ENCODE peak calls at places on chromosomes 13 and 19, in eight cellular contexts. U, N, J, E, O, P, X and L are unnamed samples.

GRCh38 chr13:97720881-97721280 is 232.6 kb upstream of the IPO5 start:
- DNase-seq in U (no peak), N (no peak), J (no peak), E (no peak), O (no peak), P (no peak), X (no peak), L (no peak)

GRCh38 chr13:113666951-113667701 is at the start of gene GRK1:
- DNase-seq in U (no peak), N (no peak), J (no peak), E (no peak), O (no peak), P (no peak), X (peak), L (peak)

GRCh38 chr19:16001481-16002312 is 52.9 kb downstream of the OR10H4 start:
- DNase-seq in U (no peak), N (no peak), J (peak), E (peak), O (no peak), P (no peak), X (no peak), L (peak)

GRCh38 chr13:33758113-33758512 is 59.8 kb upstream of the RFC3 start:
- DNase-seq in U (no peak), N (no peak), J (no peak), E (no peak), O (no peak), P (no peak), X (no peak), L (no peak)

GRCh38 chr19:9857920-9858746 is 23.0 kb downstream of the PIN1 start:
- DNase-seq in U (no peak), N (no peak), J (no peak), E (no peak), O (no peak), P (no peak), X (no peak), L (no peak)

GRCh38 chr13:28425796-28426195 is 69.1 kb downstream of the FLT1 start:
- DNase-seq in U (no peak), N (no peak), J (no peak), E (no peak), O (no peak), P (no peak), X (no peak), L (no peak)

GRCh38 chr13:33612641-33613638 is 205.0 kb upstream of the RFC3 start:
- DNase-seq in U (no peak), N (no peak), J (no peak), E (no peak), O (no peak), P (peak), X (no peak), L (no peak)

GRCh38 chr19:18194554-18195238 is 1.7 kb downstream of the MPV17L2 start:
- DNase-seq in U (peak), N (no peak), J (no peak), E (peak), O (no peak), P (no peak), X (no peak), L (no peak)

GRCh38 chr13:60062502-60062901 is 101.2 kb downstream of the DIAPH3 start:
- DNase-seq in U (no peak), N (no peak), J (peak), E (no peak), O (no peak), P (no peak), X (no peak), L (no peak)

GRCh38 chr13:37070145-37070695 is 10.7 kb upstream of the SUPT20H start:
- DNase-seq in U (no peak), N (no peak), J (no peak), E (no peak), O (no peak), P (no peak), X (no peak), L (no peak)

GRCh38 chr13:102017248-102017647 is 384.6 kb downstream of the FGF14 start:
- DNase-seq in U (no peak), N (no peak), J (no peak), E (no peak), O (no peak), P (no peak), X (no peak), L (no peak)

GRCh38 chr19:51698296-51698695 is 5.2 kb downstream of the SPACA6 start:
- DNase-seq in U (no peak), N (no peak), J (peak), E (peak), O (no peak), P (no peak), X (no peak), L (no peak)

GRCh38 chr19:8552810-8553209 is 24.4 kb downstream of the MYO1F start:
- DNase-seq in U (no peak), N (no peak), J (peak), E (peak), O (no peak), P (no peak), X (no peak), L (no peak)

GRCh38 chr19:9986787-9987281 is 23.5 kb downstream of the COL5A3 start:
- DNase-seq in U (no peak), N (no peak), J (no peak), E (no peak), O (no peak), P (no peak), X (no peak), L (no peak)

GRCh38 chr19:45645631-45646344 is 6.6 kb upstream of the EML2 start:
- DNase-seq in U (peak), N (peak), J (peak), E (peak), O (peak), P (peak), X (peak), L (peak)

GRCh38 chr13:19587635-19588300 is 26.4 kb upstream of the TPTE2 start:
- DNase-seq in U (no peak), N (no peak), J (peak), E (peak), O (no peak), P (no peak), X (no peak), L (no peak)

GRCh38 chr13:44364019-44364418 is 9.6 kb upstream of the SERP2 start:
- DNase-seq in U (no peak), N (no peak), J (no peak), E (no peak), O (no peak), P (no peak), X (no peak), L (no peak)

GRCh38 chr13:30615851-30616311 is 1.8 kb upstream of the USPL1 start:
- DNase-seq in U (no peak), N (no peak), J (no peak), E (peak), O (no peak), P (no peak), X (no peak), L (no peak)

GRCh38 chr13:65264066-65264465 is 1966.1 kb downstream of the PCDH9 start:
- DNase-seq in U (no peak), N (no peak), J (no peak), E (no peak), O (no peak), P (no peak), X (peak), L (no peak)